ENCODE peak calls at places on chromosome 11, in eight cellular contexts. One of them, this sample, is unnamed.

GRCh38 chr11:86559311-86559945 is 113.0 kb downstream of the ME3 start:
- DNase-seq in endodermal cell: no peak
- DNase-seq in fibroblast of lung: peak
- DNase-seq in neural progenitor cell: no peak
- DNase-seq in mesendoderm: peak
- DNase-seq in PC-3: peak
- DNase-seq in IMR-90: peak
- DNase-seq in H9: no peak
- DNase-seq in this sample: no peak

GRCh38 chr11:128462189-128462588 is 125.2 kb downstream of the ETS1 start:
- DNase-seq in mesendoderm: no peak
- DNase-seq in neural progenitor cell: no peak
- DNase-seq in H9: no peak
- DNase-seq in IMR-90: no peak
- DNase-seq in fibroblast of lung: no peak
- DNase-seq in endodermal cell: no peak
- DNase-seq in PC-3: no peak
- DNase-seq in this sample: no peak

GRCh38 chr11:45771942-45772522 is 32.9 kb upstream of the SLC35C1 start:
- DNase-seq in fibroblast of lung: peak
- DNase-seq in H9: peak
- DNase-seq in neural progenitor cell: peak
- DNase-seq in PC-3: peak
- DNase-seq in mesendoderm: peak
- DNase-seq in IMR-90: peak
- DNase-seq in endodermal cell: peak
- DNase-seq in this sample: peak

GRCh38 chr11:26946209-26946828 is 47.6 kb upstream of the FIBIN start:
- DNase-seq in H9: no peak
- DNase-seq in mesendoderm: no peak
- DNase-seq in neural progenitor cell: no peak
- DNase-seq in fibroblast of lung: peak
- DNase-seq in endodermal cell: no peak
- DNase-seq in PC-3: no peak
- DNase-seq in IMR-90: peak
- DNase-seq in this sample: no peak

GRCh38 chr11:85875505-85875904 is 20.3 kb downstream of the CCDC83 start:
- DNase-seq in PC-3: peak
- DNase-seq in mesendoderm: no peak
- DNase-seq in neural progenitor cell: no peak
- DNase-seq in endodermal cell: no peak
- DNase-seq in fibroblast of lung: peak
- DNase-seq in IMR-90: peak
- DNase-seq in H9: no peak
- DNase-seq in this sample: no peak

GRCh38 chr11:94379619-94380018 is 21.6 kb downstream of the GPR83 start:
- DNase-seq in neural progenitor cell: no peak
- DNase-seq in PC-3: peak
- DNase-seq in mesendoderm: no peak
- DNase-seq in H9: no peak
- DNase-seq in IMR-90: no peak
- DNase-seq in fibroblast of lung: no peak
- DNase-seq in endodermal cell: no peak
- DNase-seq in this sample: no peak

GRCh38 chr11:2561283-2562180 is 116.7 kb downstream of the KCNQ1 start:
- DNase-seq in PC-3: no peak
- DNase-seq in mesendoderm: no peak
- DNase-seq in neural progenitor cell: no peak
- DNase-seq in IMR-90: no peak
- DNase-seq in endodermal cell: peak
- DNase-seq in fibroblast of lung: no peak
- DNase-seq in H9: no peak
- DNase-seq in this sample: no peak

GRCh38 chr11:48081151-48082010 is 101.0 kb downstream of the PTPRJ start:
- DNase-seq in mesendoderm: no peak
- DNase-seq in H9: no peak
- DNase-seq in neural progenitor cell: no peak
- DNase-seq in PC-3: no peak
- DNase-seq in fibroblast of lung: peak
- DNase-seq in endodermal cell: no peak
- DNase-seq in IMR-90: peak
- DNase-seq in this sample: no peak

GRCh38 chr11:72599325-72600117 is 74.7 kb downstream of the PDE2A start:
- DNase-seq in PC-3: peak
- DNase-seq in neural progenitor cell: no peak
- DNase-seq in H9: peak
- DNase-seq in fibroblast of lung: no peak
- DNase-seq in endodermal cell: peak
- DNase-seq in IMR-90: no peak
- DNase-seq in mesendoderm: peak
- DNase-seq in this sample: no peak

GRCh38 chr11:97739892-97740782 is 1280.6 kb upstream of the CNTN5 start:
- DNase-seq in neural progenitor cell: no peak
- DNase-seq in H9: no peak
- DNase-seq in endodermal cell: no peak
- DNase-seq in fibroblast of lung: peak
- DNase-seq in IMR-90: peak
- DNase-seq in PC-3: peak
- DNase-seq in mesendoderm: no peak
- DNase-seq in this sample: no peak

GRCh38 chr11:109819410-109819809 is 273.8 kb upstream of the ZC3H12C start:
- DNase-seq in fibroblast of lung: no peak
- DNase-seq in H9: no peak
- DNase-seq in PC-3: no peak
- DNase-seq in IMR-90: no peak
- DNase-seq in mesendoderm: peak
- DNase-seq in neural progenitor cell: no peak
- DNase-seq in endodermal cell: peak
- DNase-seq in this sample: no peak

GRCh38 chr11:73530109-73530508 is 67.8 kb downstream of the FAM168A start:
- DNase-seq in PC-3: no peak
- DNase-seq in mesendoderm: peak
- DNase-seq in neural progenitor cell: peak
- DNase-seq in IMR-90: no peak
- DNase-seq in H9: peak
- DNase-seq in endodermal cell: peak
- DNase-seq in fibroblast of lung: no peak
- DNase-seq in this sample: peak

GRCh38 chr11:11215944-11216343 is 137.1 kb downstream of the CSNK2A3 start:
- DNase-seq in endodermal cell: peak
- DNase-seq in PC-3: no peak
- DNase-seq in mesendoderm: no peak
- DNase-seq in IMR-90: no peak
- DNase-seq in neural progenitor cell: peak
- DNase-seq in H9: no peak
- DNase-seq in fibroblast of lung: no peak
- DNase-seq in this sample: no peak
- H3K9ac ChIP-seq in endodermal cell: no peak
- H3K9ac ChIP-seq in PC-3: no peak
- H3K9ac ChIP-seq in mesendoderm: no peak
- H3K9ac ChIP-seq in IMR-90: no peak
- H3K9ac ChIP-seq in neural progenitor cell: no peak
- H3K9ac ChIP-seq in H9: no peak
- H3K9ac ChIP-seq in fibroblast of lung: no peak
- H3K9ac ChIP-seq in this sample: no peak

GRCh38 chr11:66070604-66071325 is 693 bp downstream of the PACS1 start:
- DNase-seq in PC-3: peak
- DNase-seq in mesendoderm: peak
- DNase-seq in endodermal cell: peak
- DNase-seq in neural progenitor cell: peak
- DNase-seq in fibroblast of lung: peak
- DNase-seq in IMR-90: peak
- DNase-seq in H9: peak
- DNase-seq in this sample: peak

GRCh38 chr11:66069715-66070603 is at the start of gene PACS1:
- DNase-seq in endodermal cell: peak
- DNase-seq in H9: peak
- DNase-seq in mesendoderm: peak
- DNase-seq in neural progenitor cell: peak
- DNase-seq in IMR-90: peak
- DNase-seq in fibroblast of lung: peak
- DNase-seq in PC-3: peak
- DNase-seq in this sample: peak

GRCh38 chr11:66067640-66068039 is 2.4 kb upstream of the PACS1 start:
- DNase-seq in endodermal cell: no peak
- DNase-seq in neural progenitor cell: no peak
- DNase-seq in mesendoderm: no peak
- DNase-seq in fibroblast of lung: no peak
- DNase-seq in PC-3: no peak
- DNase-seq in IMR-90: no peak
- DNase-seq in H9: no peak
- DNase-seq in this sample: no peak

GRCh38 chr11:66068154-66068821 is 1.8 kb upstream of the PACS1 start:
- DNase-seq in mesendoderm: peak
- DNase-seq in endodermal cell: peak
- DNase-seq in neural progenitor cell: peak
- DNase-seq in fibroblast of lung: peak
- DNase-seq in PC-3: peak
- DNase-seq in IMR-90: peak
- DNase-seq in H9: peak
- DNase-seq in this sample: peak

DNA sequence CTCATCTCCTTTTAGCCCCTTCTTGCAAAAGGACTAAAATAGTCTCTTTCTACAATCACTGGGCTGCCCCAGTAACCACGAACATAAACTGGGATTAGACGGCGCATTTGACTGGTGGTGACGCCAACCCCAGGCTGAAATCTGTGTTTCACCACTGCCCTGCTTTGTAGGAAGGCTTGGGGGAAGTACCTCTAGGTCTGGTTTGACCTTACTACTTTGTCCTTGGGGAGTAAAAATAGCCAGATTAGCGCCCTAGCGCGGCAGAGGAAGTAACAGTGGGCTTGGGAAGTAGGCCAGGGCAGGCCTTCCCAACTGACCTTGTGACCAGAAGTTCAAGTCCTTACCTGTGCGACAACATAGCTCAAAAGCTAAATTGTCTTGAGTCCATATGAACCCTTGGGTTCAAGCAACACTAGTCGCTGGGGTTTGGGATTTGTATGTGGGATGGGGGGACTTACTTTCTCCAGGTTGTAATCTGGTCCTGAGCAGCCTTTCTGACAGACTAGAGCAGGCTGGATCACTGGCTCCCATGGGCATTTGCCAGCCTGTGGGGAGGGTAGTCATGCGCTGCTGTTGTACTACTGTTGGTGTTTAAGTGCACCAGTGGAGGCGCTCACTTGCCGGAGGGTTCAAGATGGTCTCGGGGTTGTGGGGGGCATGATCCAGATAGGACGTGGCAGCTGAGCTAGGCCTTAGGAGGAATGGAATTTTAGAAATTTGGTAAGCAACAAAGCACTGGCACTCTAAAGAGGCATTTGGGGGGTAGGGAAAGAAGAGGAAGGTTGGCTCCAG is 953 bp upstream of the PACS1 start:
- DNase-seq in IMR-90: peak
- DNase-seq in endodermal cell: peak
- DNase-seq in fibroblast of lung: peak
- DNase-seq in neural progenitor cell: no peak
- DNase-seq in mesendoderm: peak
- DNase-seq in PC-3: peak
- DNase-seq in H9: no peak
- DNase-seq in this sample: peak
- H3K27ac ChIP-seq in IMR-90: peak
- H3K27ac ChIP-seq in endodermal cell: peak
- H3K27ac ChIP-seq in fibroblast of lung: peak
- H3K27ac ChIP-seq in neural progenitor cell: no peak
- H3K27ac ChIP-seq in mesendoderm: peak
- H3K27ac ChIP-seq in PC-3: no peak
- H3K27ac ChIP-seq in H9: peak
- H3K27ac ChIP-seq in this sample: peak

DNA sequence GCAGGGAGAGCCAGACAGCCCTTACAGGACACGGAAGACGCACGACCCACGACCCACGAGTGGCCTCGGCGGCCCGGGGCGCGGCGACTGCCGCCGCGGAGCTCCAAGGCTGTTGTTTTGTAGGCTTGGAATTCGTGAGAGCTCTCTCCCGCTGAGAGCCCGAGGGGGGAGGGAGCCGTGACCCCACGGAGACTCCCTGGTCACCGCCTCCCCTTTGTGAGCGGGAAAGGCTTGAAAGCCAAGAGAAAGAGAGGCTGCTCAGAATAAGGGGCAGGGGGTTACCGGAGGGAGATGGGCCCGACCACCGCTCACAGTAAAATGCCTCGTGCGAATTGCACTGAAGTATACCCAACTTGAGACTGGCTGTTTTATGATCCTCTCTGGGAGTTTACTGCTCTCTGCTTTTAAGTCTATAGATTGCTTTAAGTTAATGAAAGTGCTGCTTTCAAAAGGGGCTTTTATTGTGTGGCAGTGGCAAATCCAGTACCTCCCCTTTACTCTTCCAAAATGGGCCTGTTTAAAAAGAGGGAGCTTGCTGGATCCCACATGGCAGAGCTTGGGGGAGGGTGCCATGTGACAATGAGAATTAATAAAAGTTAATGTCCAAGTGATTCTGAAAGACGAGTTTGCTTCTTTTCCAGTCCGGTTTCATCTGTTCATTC is 2.9 kb downstream of the PKNOX2 start:
- DNase-seq in PC-3: no peak
- DNase-seq in IMR-90: peak
- DNase-seq in mesendoderm: peak
- DNase-seq in H9: no peak
- DNase-seq in endodermal cell: peak
- DNase-seq in neural progenitor cell: peak
- DNase-seq in fibroblast of lung: peak
- DNase-seq in this sample: no peak
- H3K9ac ChIP-seq in PC-3: no peak
- H3K9ac ChIP-seq in IMR-90: peak
- H3K9ac ChIP-seq in mesendoderm: peak
- H3K9ac ChIP-seq in H9: no peak
- H3K9ac ChIP-seq in endodermal cell: peak
- H3K9ac ChIP-seq in neural progenitor cell: no peak
- H3K9ac ChIP-seq in fibroblast of lung: peak
- H3K9ac ChIP-seq in this sample: no peak

GRCh38 chr11:120667281-120667680 is 155.7 kb downstream of the GRIK4 start:
- DNase-seq in mesendoderm: no peak
- DNase-seq in fibroblast of lung: peak
- DNase-seq in H9: no peak
- DNase-seq in neural progenitor cell: peak
- DNase-seq in IMR-90: no peak
- DNase-seq in PC-3: no peak
- DNase-seq in endodermal cell: no peak
- DNase-seq in this sample: no peak

GRCh38 chr11:120666121-120666639 is 154.6 kb downstream of the GRIK4 start:
- DNase-seq in PC-3: no peak
- DNase-seq in IMR-90: no peak
- DNase-seq in neural progenitor cell: peak
- DNase-seq in mesendoderm: peak
- DNase-seq in H9: peak
- DNase-seq in fibroblast of lung: no peak
- DNase-seq in endodermal cell: peak
- DNase-seq in this sample: no peak

GRCh38 chr11:120663142-120663541 is 151.6 kb downstream of the GRIK4 start:
- DNase-seq in mesendoderm: peak
- DNase-seq in fibroblast of lung: no peak
- DNase-seq in H9: no peak
- DNase-seq in neural progenitor cell: no peak
- DNase-seq in endodermal cell: no peak
- DNase-seq in IMR-90: no peak
- DNase-seq in PC-3: no peak
- DNase-seq in this sample: no peak

GRCh38 chr11:120662071-120662611 is 150.6 kb downstream of the GRIK4 start:
- DNase-seq in fibroblast of lung: no peak
- DNase-seq in H9: no peak
- DNase-seq in neural progenitor cell: no peak
- DNase-seq in mesendoderm: no peak
- DNase-seq in endodermal cell: peak
- DNase-seq in IMR-90: no peak
- DNase-seq in PC-3: no peak
- DNase-seq in this sample: no peak

GRCh38 chr11:120667934-120668333 is 156.4 kb downstream of the GRIK4 start:
- DNase-seq in fibroblast of lung: no peak
- DNase-seq in PC-3: no peak
- DNase-seq in endodermal cell: no peak
- DNase-seq in IMR-90: no peak
- DNase-seq in mesendoderm: no peak
- DNase-seq in neural progenitor cell: no peak
- DNase-seq in H9: no peak
- DNase-seq in this sample: no peak
- H3K27ac ChIP-seq in fibroblast of lung: no peak
- H3K27ac ChIP-seq in PC-3: no peak
- H3K27ac ChIP-seq in endodermal cell: no peak
- H3K27ac ChIP-seq in IMR-90: no peak
- H3K27ac ChIP-seq in mesendoderm: no peak
- H3K27ac ChIP-seq in neural progenitor cell: no peak
- H3K27ac ChIP-seq in H9: no peak
- H3K27ac ChIP-seq in this sample: no peak